ENCODE peak calls at places on chromosomes 3 and 15, in four cellular contexts. B, P, J and H are unnamed samples.

GRCh38 chr3:31958721-31959152 is 22.3 kb downstream of the OSBPL10 start:
- DNase-seq in B (no peak), P (no peak), J (no peak), H (no peak)

GRCh38 chr3:186841637-186842036 is 873 bp upstream of the ADIPOQ start:
- DNase-seq in B (no peak), P (no peak), J (no peak), H (no peak)

GRCh38 chr3:29512620-29513019 is 231.7 kb downstream of the RBMS3 start:
- DNase-seq in B (no peak), P (no peak), J (no peak), H (no peak)

GRCh38 chr3:3634326-3634725 is 164.9 kb upstream of the LRRN1 start:
- DNase-seq in B (no peak), P (no peak), J (no peak), H (no peak)

GRCh38 chr3:35067750-35068149 is 571.6 kb upstream of the ARPP21 start:
- DNase-seq in B (no peak), P (no peak), J (no peak), H (no peak)

GRCh38 chr15:38038659-38039442 is 104.4 kb downstream of the TMCO5A start:
- DNase-seq in B (no peak), P (no peak), J (no peak), H (no peak)

GRCh38 chr3:11544413-11545181 is 99.1 kb downstream of the VGLL4 start:
- DNase-seq in B (no peak), P (no peak), J (peak; percentile 52), H (no peak)

GRCh38 chr3:28792604-28793003 is 444.0 kb upstream of the AZI2 start:
- DNase-seq in B (no peak), P (no peak), J (no peak), H (no peak)

GRCh38 chr15:98807262-98807661 is 158.9 kb downstream of the IGF1R start:
- DNase-seq in B (no peak), P (no peak), J (no peak), H (no peak)

GRCh38 chr15:50164458-50164857 is 17.5 kb upstream of the SLC27A2 start:
- DNase-seq in B (no peak), P (no peak), J (no peak), H (no peak)

GRCh38 chr3:155032918-155033317 is 47.2 kb upstream of the MME start:
- DNase-seq in B (no peak), P (no peak), J (no peak), H (no peak)

GRCh38 chr3:70433091-70433490 is 120.7 kb upstream of the MDFIC2 start:
- DNase-seq in B (no peak), P (no peak), J (no peak), H (no peak)

GRCh38 chr3:192864943-192865342 is 52.7 kb downstream of the MB21D2 start:
- DNase-seq in B (no peak), P (no peak), J (no peak), H (no peak)

GRCh38 chr15:78130466-78131294 is 565 bp downstream of the CIB2 start:
- DNase-seq in B (no peak), P (no peak), J (no peak), H (no peak)

GRCh38 chr15:67033012-67033411 is 32.4 kb upstream of the SMAD3 start:
- DNase-seq in B (no peak), P (no peak), J (no peak), H (no peak)

GRCh38 chr3:26118165-26118564 is 328.3 kb downstream of the OXSM start:
- DNase-seq in B (no peak), P (no peak), J (no peak), H (no peak)

GRCh38 chr3:14549256-14549931 is 9.3 kb upstream of the GRIP2 start:
- DNase-seq in B (no peak), P (no peak), J (peak; percentile 2), H (no peak)

GRCh38 chr15:40151499-40151898 is 9.4 kb upstream of the BUB1B start:
- DNase-seq in B (no peak), P (no peak), J (no peak), H (no peak)

GRCh38 chr3:43559961-43560360 is 61.9 kb downstream of the ANO10 start:
- DNase-seq in B (no peak), P (no peak), J (no peak), H (no peak)

GRCh38 chr3:15051531-15051930 is 13.6 kb downstream of the MRPS25 start:
- DNase-seq in B (peak; percentile 19), P (no peak), J (no peak), H (no peak)

GRCh38 chr3:170499562-170500156 is 81.0 kb downstream of the CLDN11 start:
- DNase-seq in B (no peak), P (peak; percentile 24), J (no peak), H (no peak)

GRCh38 chr3:97940034-97940433 is 32.2 kb downstream of the RIOX2 start:
- DNase-seq in B (no peak), P (no peak), J (no peak), H (no peak)

GRCh38 chr15:92167413-92167950 is 226.2 kb upstream of the ST8SIA2 start:
- DNase-seq in B (no peak), P (no peak), J (no peak), H (no peak)

GRCh38 chr3:164486150-164486549 is 592.1 kb downstream of the SI start:
- DNase-seq in B (no peak), P (no peak), J (no peak), H (no peak)

GRCh38 chr3:107657971-107658370 is 135.2 kb downstream of the BBX start:
- DNase-seq in B (no peak), P (no peak), J (no peak), H (no peak)

GRCh38 chr15:45187894-45188830 is at the start of gene SHF:
- DNase-seq in B (peak; percentile 93), P (peak; percentile 76), J (peak; percentile 64), H (peak; percentile 58)

GRCh38 chr3:178405456-178405970 is 130.7 kb upstream of the KCNMB2 start:
- DNase-seq in B (no peak), P (no peak), J (no peak), H (no peak)

GRCh38 chr15:80161473-80162016 is 8.7 kb downstream of the FAH start:
- DNase-seq in B (no peak), P (no peak), J (no peak), H (no peak)

GRCh38 chr3:172666873-172667694 is 43.8 kb downstream of the NCEH1 start:
- DNase-seq in B (peak; percentile 37), P (peak; percentile 65), J (no peak), H (peak; percentile 73)

GRCh38 chr3:13011369-13012227 is 61.6 kb downstream of the IQSEC1 start:
- DNase-seq in B (no peak), P (no peak), J (no peak), H (peak; percentile 72)

GRCh38 chr15:74319596-74320357 is 47.7 kb downstream of the CYP11A1 start:
- DNase-seq in B (no peak), P (no peak), J (peak; percentile 42), H (no peak)

GRCh38 chr3:12890610-12891390 is 49.4 kb upstream of the RPL32 start:
- DNase-seq in B (no peak), P (no peak), J (no peak), H (no peak)

GRCh38 chr15:36527512-36528162 is 51.8 kb upstream of the CDIN1 start:
- DNase-seq in B (no peak), P (no peak), J (no peak), H (no peak)

GRCh38 chr15:71333839-71334238 is 218.6 kb downstream of the THSD4 start:
- DNase-seq in B (no peak), P (no peak), J (no peak), H (peak; percentile 39)

GRCh38 chr3:139534444-139534812 is 5.1 kb downstream of the RBP1 start:
- DNase-seq in B (no peak), P (peak; percentile 61), J (no peak), H (no peak)

GRCh38 chr15:58515807-58516206 is 84.0 kb downstream of the LIPC start:
- DNase-seq in B (no peak), P (no peak), J (no peak), H (no peak)